ENCODE peak calls at places on chromosomes 1 and 21, in five cellular contexts. X is anterior cingulate cortex, S is AG10803, D is body of pancreas, N is hypothalamus. P is an unnamed sample.
A peak's percentile ranks its signal among the peaks of the same experiment; 100 is the strongest.

GRCh38 chr21:32021319-32022027 is 148.7 kb downstream of the HUNK start:
- DNase-seq in X (peak; percentile 22), S (no peak), D (peak; percentile 93), N (peak; percentile 6), P (no peak)

GRCh38 chr1:108746382-108747127 is at the start of gene STXBP3:
- DNase-seq in X (peak; percentile 96), S (peak; percentile 97), D (peak; percentile 99), N (peak; percentile 85), P (peak; percentile 98)

GRCh38 chr1:44220001-44220751 is 6.9 kb downstream of the DMAP1 start:
- DNase-seq in X (no peak), S (peak; percentile 31), D (no peak), N (no peak), P (no peak)

GRCh38 chr21:34593423-34593822 is 21.5 kb downstream of the RCAN1 start:
- DNase-seq in X (no peak), S (no peak), D (peak; percentile 78), N (no peak), P (no peak)

GRCh38 chr1:85278853-85279314 is 2.5 kb upstream of the BCL10 start:
- DNase-seq in X (no peak), S (peak; percentile 91), D (peak; percentile 27), N (no peak), P (peak; percentile 73)

GRCh38 chr1:4380564-4381168 is 273.7 kb upstream of the AJAP1 start:
- DNase-seq in X (no peak), S (peak; percentile 64), D (no peak), N (no peak), P (no peak)

GRCh38 chr1:91014475-91014874 is 7.4 kb downstream of the ZNF644 start:
- DNase-seq in X (no peak), S (no peak), D (no peak), N (no peak), P (no peak)

GRCh38 chr1:228863776-228864175 is 128.5 kb downstream of the RHOU start:
- DNase-seq in X (no peak), S (no peak), D (no peak), N (no peak), P (no peak)

GRCh38 chr1:226064168-226064815 is 1.8 kb downstream of the H3-3A start:
- DNase-seq in X (no peak), S (no peak), D (peak; percentile 50), N (no peak), P (peak; percentile 82)

GRCh38 chr1:216044538-216044937 is 378.7 kb downstream of the USH2A start:
- DNase-seq in X (no peak), S (peak; percentile 8), D (no peak), N (no peak), P (no peak)

GRCh38 chr1:213277036-213277435 is 226.0 kb downstream of the RPS6KC1 start:
- DNase-seq in X (no peak), S (no peak), D (no peak), N (no peak), P (no peak)

GRCh38 chr1:27671964-27672749 is at the start of gene IFI6:
- DNase-seq in X (peak; percentile 79), S (peak; percentile 95), D (peak; percentile 88), N (peak; percentile 56), P (peak; percentile 92)

GRCh38 chr1:80675469-80675868 is 1125.3 kb upstream of the ADGRL2 start:
- DNase-seq in X (no peak), S (no peak), D (no peak), N (no peak), P (no peak)

GRCh38 chr1:54287176-54287650 is 87.2 kb downstream of the MRPL37 start:
- DNase-seq in X (no peak), S (peak; percentile 79), D (peak; percentile 80), N (no peak), P (peak; percentile 71)

GRCh38 chr1:15785683-15786082 is 21.8 kb downstream of the UQCRHL start:
- DNase-seq in X (no peak), S (no peak), D (no peak), N (no peak), P (no peak)

GRCh38 chr1:227793948-227794812 is 21.3 kb upstream of the PRSS38 start:
- DNase-seq in X (no peak), S (peak; percentile 93), D (peak; percentile 31), N (no peak), P (no peak)

GRCh38 chr1:57674803-57675202 is 250.9 kb upstream of the DAB1 start:
- DNase-seq in X (no peak), S (peak; percentile 24), D (no peak), N (no peak), P (no peak)

GRCh38 chr1:22786101-22786500 is 75.5 kb downstream of the EPHB2 start:
- DNase-seq in X (no peak), S (no peak), D (no peak), N (no peak), P (no peak)

GRCh38 chr1:95370671-95370992 is 136.6 kb downstream of the RWDD3 start:
- DNase-seq in X (no peak), S (no peak), D (no peak), N (no peak), P (no peak)

GRCh38 chr1:155522069-155522468 is 40.5 kb downstream of the ASH1L start:
- DNase-seq in X (no peak), S (no peak), D (no peak), N (no peak), P (no peak)

GRCh38 chr1:218025454-218025853 is 259.6 kb upstream of the RRP15 start:
- DNase-seq in X (no peak), S (no peak), D (no peak), N (no peak), P (peak; percentile 35)

GRCh38 chr21:45323487-45324380 is 36.0 kb upstream of the POFUT2 start:
- DNase-seq in X (no peak), S (peak; percentile 54), D (peak; percentile 5), N (no peak), P (no peak)

GRCh38 chr21:37082375-37082774 is 9.3 kb downstream of the TTC3 start:
- DNase-seq in X (no peak), S (no peak), D (no peak), N (no peak), P (no peak)

GRCh38 chr1:39711359-39712340 is 20.4 kb upstream of the HPCAL4 start:
- DNase-seq in X (no peak), S (peak; percentile 22), D (no peak), N (no peak), P (no peak)

GRCh38 chr1:60569189-60569588 is 495.6 kb upstream of the C1orf87 start:
- DNase-seq in X (no peak), S (no peak), D (no peak), N (no peak), P (no peak)

GRCh38 chr1:117537291-117537920 is 68.4 kb upstream of the TENT5C start:
- DNase-seq in X (no peak), S (no peak), D (peak; percentile 86), N (no peak), P (peak; percentile 70)

GRCh38 chr1:67987046-67987799 is 63.2 kb downstream of the DIRAS3 start:
- DNase-seq in X (no peak), S (peak; percentile 97), D (no peak), N (no peak), P (no peak)